ENCODE peak calls at places on chromosomes 5 and 9, in seven cellular contexts. One of them, this sample, is unnamed.

GRCh38 chr5:89313044-89313443 is 430.1 kb upstream of the MEF2C start:
- DNase-seq in astrocyte of the spinal cord: peak
- DNase-seq in CD4-positive, alpha-beta T cell: no peak
- DNase-seq in nephron progenitor cell: no peak
- DNase-seq in IMR-90: peak
- DNase-seq in brain microvascular endothelial cell: peak
- DNase-seq in endothelial cell of umbilical vein: peak
- DNase-seq in this sample: peak

GRCh38 chr5:121979691-121980090 is 17.9 kb downstream of the SRFBP1 start:
- DNase-seq in astrocyte of the spinal cord: no peak
- DNase-seq in CD4-positive, alpha-beta T cell: no peak
- DNase-seq in nephron progenitor cell: no peak
- DNase-seq in IMR-90: no peak
- DNase-seq in brain microvascular endothelial cell: no peak
- DNase-seq in endothelial cell of umbilical vein: no peak
- DNase-seq in this sample: no peak

GRCh38 chr9:115006660-115007059 is 76.3 kb upstream of the TNFSF8 start:
- DNase-seq in astrocyte of the spinal cord: peak
- DNase-seq in CD4-positive, alpha-beta T cell: no peak
- DNase-seq in nephron progenitor cell: no peak
- DNase-seq in IMR-90: peak
- DNase-seq in brain microvascular endothelial cell: peak
- DNase-seq in endothelial cell of umbilical vein: no peak
- DNase-seq in this sample: peak

GRCh38 chr9:2749485-2749884 is 32.2 kb downstream of the KCNV2 start:
- DNase-seq in astrocyte of the spinal cord: no peak
- DNase-seq in CD4-positive, alpha-beta T cell: no peak
- DNase-seq in nephron progenitor cell: no peak
- DNase-seq in IMR-90: peak
- DNase-seq in brain microvascular endothelial cell: no peak
- DNase-seq in endothelial cell of umbilical vein: no peak
- DNase-seq in this sample: no peak

GRCh38 chr5:168270446-168270845 is 21.0 kb upstream of the WWC1 start:
- DNase-seq in astrocyte of the spinal cord: no peak
- DNase-seq in CD4-positive, alpha-beta T cell: no peak
- DNase-seq in nephron progenitor cell: no peak
- DNase-seq in IMR-90: peak
- DNase-seq in brain microvascular endothelial cell: peak
- DNase-seq in endothelial cell of umbilical vein: no peak
- DNase-seq in this sample: no peak

GRCh38 chr9:109776391-109776790 is 3.6 kb upstream of the PALM2AKAP2 start:
- DNase-seq in astrocyte of the spinal cord: no peak
- DNase-seq in CD4-positive, alpha-beta T cell: no peak
- DNase-seq in nephron progenitor cell: no peak
- DNase-seq in IMR-90: no peak
- DNase-seq in brain microvascular endothelial cell: no peak
- DNase-seq in endothelial cell of umbilical vein: no peak
- DNase-seq in this sample: peak

GRCh38 chr5:93163010-93163663 is 417.9 kb downstream of the NR2F1-AS1 start:
- DNase-seq in astrocyte of the spinal cord: peak
- DNase-seq in CD4-positive, alpha-beta T cell: no peak
- DNase-seq in nephron progenitor cell: no peak
- DNase-seq in IMR-90: peak
- DNase-seq in brain microvascular endothelial cell: peak
- DNase-seq in endothelial cell of umbilical vein: peak
- DNase-seq in this sample: peak

GRCh38 chr9:17065062-17065461 is 69.8 kb upstream of the CNTLN start:
- DNase-seq in astrocyte of the spinal cord: peak
- DNase-seq in CD4-positive, alpha-beta T cell: no peak
- DNase-seq in nephron progenitor cell: no peak
- DNase-seq in IMR-90: peak
- DNase-seq in brain microvascular endothelial cell: peak
- DNase-seq in endothelial cell of umbilical vein: peak
- DNase-seq in this sample: peak

GRCh38 chr9:34899535-34900158 is 58.4 kb upstream of the PHF24 start:
- DNase-seq in astrocyte of the spinal cord: peak
- DNase-seq in CD4-positive, alpha-beta T cell: peak
- DNase-seq in nephron progenitor cell: peak
- DNase-seq in IMR-90: peak
- DNase-seq in brain microvascular endothelial cell: peak
- DNase-seq in endothelial cell of umbilical vein: peak
- DNase-seq in this sample: peak

GRCh38 chr5:68015381-68015780 is 200.2 kb upstream of the PIK3R1 start:
- DNase-seq in astrocyte of the spinal cord: no peak
- DNase-seq in CD4-positive, alpha-beta T cell: no peak
- DNase-seq in nephron progenitor cell: no peak
- DNase-seq in IMR-90: no peak
- DNase-seq in brain microvascular endothelial cell: no peak
- DNase-seq in endothelial cell of umbilical vein: no peak
- DNase-seq in this sample: no peak

GRCh38 chr5:178309271-178310008 is 76.8 kb upstream of the PHYKPL start:
- DNase-seq in astrocyte of the spinal cord: no peak
- DNase-seq in CD4-positive, alpha-beta T cell: no peak
- DNase-seq in nephron progenitor cell: no peak
- DNase-seq in IMR-90: no peak
- DNase-seq in brain microvascular endothelial cell: no peak
- DNase-seq in endothelial cell of umbilical vein: no peak
- DNase-seq in this sample: no peak

DNA sequence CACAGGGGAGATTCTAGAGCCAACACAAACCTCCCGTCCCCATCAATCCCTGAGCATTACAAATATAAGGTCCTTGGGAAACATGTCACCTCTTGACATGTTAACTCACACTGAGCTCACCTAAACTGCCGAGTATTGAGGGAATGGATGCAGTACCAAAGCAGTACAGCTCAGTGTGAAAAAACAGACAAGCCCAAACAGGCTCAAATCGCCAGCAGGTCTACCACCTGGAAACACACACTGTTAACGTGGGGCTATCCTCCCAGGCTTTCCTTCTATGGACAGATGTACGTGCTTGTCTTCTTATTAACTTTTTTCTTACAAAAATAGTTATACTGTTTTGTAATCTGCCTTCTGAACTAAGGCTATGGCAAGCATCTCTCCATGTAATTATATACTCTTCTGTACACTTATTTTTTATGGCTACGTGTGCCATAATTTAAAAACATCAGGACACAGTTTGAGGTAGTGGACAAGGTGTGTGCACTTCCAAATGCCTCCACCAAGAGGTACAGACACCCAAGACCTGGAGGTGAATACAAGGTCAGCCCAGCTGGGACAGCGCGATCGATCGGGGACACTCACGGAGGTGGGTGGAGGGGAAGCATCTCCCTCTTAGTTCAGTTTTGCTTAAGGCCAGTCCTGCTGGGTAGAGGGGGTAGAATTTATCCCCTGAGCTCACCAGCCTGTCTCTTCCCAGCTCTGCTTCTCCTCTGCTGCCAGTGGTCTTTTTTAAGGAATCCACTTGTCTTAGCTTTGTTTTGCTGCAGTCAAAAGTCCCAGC is 76.5 kb downstream of the DAP start:
- DNase-seq in astrocyte of the spinal cord: no peak
- DNase-seq in CD4-positive, alpha-beta T cell: no peak
- DNase-seq in nephron progenitor cell: no peak
- DNase-seq in IMR-90: no peak
- DNase-seq in brain microvascular endothelial cell: no peak
- DNase-seq in endothelial cell of umbilical vein: no peak
- DNase-seq in this sample: peak
- TF ChIP-seq CTCF in astrocyte of the spinal cord: no peak
- TF ChIP-seq CTCF in CD4-positive, alpha-beta T cell: no peak
- TF ChIP-seq CTCF in nephron progenitor cell: no peak
- TF ChIP-seq CTCF in IMR-90: no peak
- TF ChIP-seq CTCF in brain microvascular endothelial cell: no peak
- TF ChIP-seq CTCF in endothelial cell of umbilical vein: no peak
- TF ChIP-seq CTCF in this sample: no peak

GRCh38 chr9:15404171-15404570 is 18.5 kb upstream of the SNAPC3 start:
- DNase-seq in astrocyte of the spinal cord: no peak
- DNase-seq in CD4-positive, alpha-beta T cell: no peak
- DNase-seq in nephron progenitor cell: no peak
- DNase-seq in IMR-90: no peak
- DNase-seq in brain microvascular endothelial cell: no peak
- DNase-seq in endothelial cell of umbilical vein: no peak
- DNase-seq in this sample: no peak

GRCh38 chr9:15400281-15400941 is 22.3 kb upstream of the SNAPC3 start:
- DNase-seq in astrocyte of the spinal cord: peak
- DNase-seq in CD4-positive, alpha-beta T cell: no peak
- DNase-seq in nephron progenitor cell: no peak
- DNase-seq in IMR-90: peak
- DNase-seq in brain microvascular endothelial cell: peak
- DNase-seq in endothelial cell of umbilical vein: no peak
- DNase-seq in this sample: no peak

GRCh38 chr9:15401266-15401665 is 21.4 kb upstream of the SNAPC3 start:
- DNase-seq in astrocyte of the spinal cord: peak
- DNase-seq in CD4-positive, alpha-beta T cell: no peak
- DNase-seq in nephron progenitor cell: no peak
- DNase-seq in IMR-90: peak
- DNase-seq in brain microvascular endothelial cell: peak
- DNase-seq in endothelial cell of umbilical vein: no peak
- DNase-seq in this sample: no peak

GRCh38 chr9:15403155-15403554 is 19.5 kb upstream of the SNAPC3 start:
- DNase-seq in astrocyte of the spinal cord: no peak
- DNase-seq in CD4-positive, alpha-beta T cell: no peak
- DNase-seq in nephron progenitor cell: no peak
- DNase-seq in IMR-90: no peak
- DNase-seq in brain microvascular endothelial cell: no peak
- DNase-seq in endothelial cell of umbilical vein: no peak
- DNase-seq in this sample: peak
- TF ChIP-seq CTCF in astrocyte of the spinal cord: peak
- TF ChIP-seq CTCF in CD4-positive, alpha-beta T cell: no peak
- TF ChIP-seq CTCF in nephron progenitor cell: no peak
- TF ChIP-seq CTCF in IMR-90: no peak
- TF ChIP-seq CTCF in brain microvascular endothelial cell: peak
- TF ChIP-seq CTCF in endothelial cell of umbilical vein: peak
- TF ChIP-seq CTCF in this sample: peak

DNA sequence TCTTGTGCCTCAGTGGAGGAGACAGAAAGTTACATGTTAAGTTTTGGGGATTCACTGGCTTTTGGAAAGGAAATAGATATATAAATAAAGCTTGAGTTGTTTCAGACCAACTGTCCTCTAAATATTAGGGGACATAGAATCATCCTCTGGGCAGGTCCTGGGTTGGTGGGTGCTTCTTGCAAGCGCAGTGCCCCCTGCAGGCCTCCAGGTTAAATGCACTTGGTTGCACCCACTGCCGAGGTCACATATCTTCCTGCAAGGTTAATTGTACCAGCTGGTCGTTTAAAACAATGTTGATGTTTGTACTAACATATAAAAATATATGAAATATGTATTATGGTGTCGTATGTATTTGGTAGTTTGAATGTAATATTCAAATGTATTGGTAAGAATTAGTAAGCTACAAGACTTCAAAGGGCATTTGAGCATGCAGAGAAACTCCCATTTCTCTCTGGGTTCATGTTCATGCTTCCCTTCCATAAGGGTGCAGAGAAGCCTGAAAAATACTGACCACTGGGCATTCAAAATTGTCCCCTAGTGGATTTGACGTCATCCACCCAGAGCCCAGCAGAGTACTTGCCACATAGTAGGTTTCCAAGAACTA is 87.0 kb downstream of the ZNF618 start:
- DNase-seq in astrocyte of the spinal cord: peak
- DNase-seq in CD4-positive, alpha-beta T cell: no peak
- DNase-seq in nephron progenitor cell: peak
- DNase-seq in IMR-90: peak
- DNase-seq in brain microvascular endothelial cell: peak
- DNase-seq in endothelial cell of umbilical vein: peak
- DNase-seq in this sample: peak
- TF ChIP-seq CTCF in astrocyte of the spinal cord: peak
- TF ChIP-seq CTCF in CD4-positive, alpha-beta T cell: no peak
- TF ChIP-seq CTCF in nephron progenitor cell: peak
- TF ChIP-seq CTCF in IMR-90: peak
- TF ChIP-seq CTCF in brain microvascular endothelial cell: peak
- TF ChIP-seq CTCF in endothelial cell of umbilical vein: peak
- TF ChIP-seq CTCF in this sample: peak

DNA sequence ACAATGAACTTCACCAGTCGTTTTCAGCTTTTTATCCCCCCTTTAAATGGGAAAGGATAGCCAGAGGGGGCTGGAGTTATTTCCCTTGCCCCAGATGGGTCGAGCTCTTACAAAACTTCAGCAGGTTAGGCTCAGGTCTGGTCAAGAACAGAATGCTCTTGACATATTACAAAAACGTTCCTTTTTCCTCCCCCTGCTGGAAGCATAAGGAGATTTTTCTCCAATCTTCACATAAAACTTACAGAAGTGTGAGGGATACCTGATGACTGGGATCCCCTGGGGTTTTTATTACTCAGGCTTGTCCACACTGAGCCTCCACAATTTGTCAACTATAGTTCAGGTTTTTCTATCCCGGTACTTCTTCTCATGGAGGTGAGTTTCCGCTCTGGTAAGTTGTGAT is 60.8 kb downstream of the CSF2 start:
- DNase-seq in astrocyte of the spinal cord: peak
- DNase-seq in CD4-positive, alpha-beta T cell: no peak
- DNase-seq in nephron progenitor cell: no peak
- DNase-seq in IMR-90: peak
- DNase-seq in brain microvascular endothelial cell: peak
- DNase-seq in endothelial cell of umbilical vein: peak
- DNase-seq in this sample: peak
- TF ChIP-seq CTCF in astrocyte of the spinal cord: peak
- TF ChIP-seq CTCF in CD4-positive, alpha-beta T cell: peak
- TF ChIP-seq CTCF in nephron progenitor cell: no peak
- TF ChIP-seq CTCF in IMR-90: peak
- TF ChIP-seq CTCF in brain microvascular endothelial cell: peak
- TF ChIP-seq CTCF in endothelial cell of umbilical vein: peak
- TF ChIP-seq CTCF in this sample: peak

DNA sequence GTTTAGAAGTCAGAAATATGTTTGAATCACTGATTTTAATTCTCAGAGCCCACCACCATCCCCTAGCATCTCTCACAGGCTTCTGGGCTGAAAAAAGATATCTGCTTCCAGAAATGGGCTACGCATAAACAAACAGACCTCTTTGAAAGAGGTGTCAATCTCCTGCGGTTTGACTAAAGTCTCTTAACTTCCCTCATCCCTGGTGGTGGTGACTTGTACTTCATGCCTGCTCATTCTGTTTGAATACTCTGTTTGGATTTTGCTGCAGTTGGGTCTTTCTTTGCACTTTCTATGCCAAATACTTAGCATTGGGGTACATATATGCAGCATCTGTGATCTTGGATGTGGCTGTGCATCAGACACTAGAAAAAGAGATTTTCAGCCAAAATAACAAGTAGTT is 157.2 kb upstream of the ATP10B start:
- DNase-seq in astrocyte of the spinal cord: no peak
- DNase-seq in CD4-positive, alpha-beta T cell: no peak
- DNase-seq in nephron progenitor cell: no peak
- DNase-seq in IMR-90: no peak
- DNase-seq in brain microvascular endothelial cell: no peak
- DNase-seq in endothelial cell of umbilical vein: no peak
- DNase-seq in this sample: no peak
- TF ChIP-seq CTCF in astrocyte of the spinal cord: no peak
- TF ChIP-seq CTCF in CD4-positive, alpha-beta T cell: no peak
- TF ChIP-seq CTCF in nephron progenitor cell: no peak
- TF ChIP-seq CTCF in IMR-90: no peak
- TF ChIP-seq CTCF in brain microvascular endothelial cell: no peak
- TF ChIP-seq CTCF in endothelial cell of umbilical vein: no peak
- TF ChIP-seq CTCF in this sample: no peak

GRCh38 chr9:98538203-98538602 is 170.5 kb downstream of the GABBR2 start:
- DNase-seq in astrocyte of the spinal cord: no peak
- DNase-seq in CD4-positive, alpha-beta T cell: no peak
- DNase-seq in nephron progenitor cell: no peak
- DNase-seq in IMR-90: no peak
- DNase-seq in brain microvascular endothelial cell: no peak
- DNase-seq in endothelial cell of umbilical vein: no peak
- DNase-seq in this sample: no peak
- TF ChIP-seq CTCF in astrocyte of the spinal cord: peak
- TF ChIP-seq CTCF in CD4-positive, alpha-beta T cell: no peak
- TF ChIP-seq CTCF in nephron progenitor cell: no peak
- TF ChIP-seq CTCF in IMR-90: peak
- TF ChIP-seq CTCF in brain microvascular endothelial cell: peak
- TF ChIP-seq CTCF in endothelial cell of umbilical vein: no peak
- TF ChIP-seq CTCF in this sample: no peak

GRCh38 chr5:181151146-181151545 is 3.8 kb downstream of the OR2V2 start:
- DNase-seq in astrocyte of the spinal cord: no peak
- DNase-seq in CD4-positive, alpha-beta T cell: no peak
- DNase-seq in nephron progenitor cell: no peak
- DNase-seq in IMR-90: no peak
- DNase-seq in brain microvascular endothelial cell: no peak
- DNase-seq in endothelial cell of umbilical vein: no peak
- DNase-seq in this sample: no peak
- TF ChIP-seq CTCF in astrocyte of the spinal cord: no peak
- TF ChIP-seq CTCF in CD4-positive, alpha-beta T cell: no peak
- TF ChIP-seq CTCF in nephron progenitor cell: no peak
- TF ChIP-seq CTCF in IMR-90: no peak
- TF ChIP-seq CTCF in brain microvascular endothelial cell: no peak
- TF ChIP-seq CTCF in endothelial cell of umbilical vein: no peak
- TF ChIP-seq CTCF in this sample: no peak